ENCODE peak calls at places on chromosomes 12 and 14, in six cellular contexts. T is stomach; C is naive thymus-derived CD8-positive, alpha-beta T cell; N is activated naive CD4-positive, alpha-beta T cell treated with anti-CD3 and anti-CD28 coated beads for 36 hours; Z is aorta; J is NCI-H1092. U is an unnamed sample.

GRCh38 chr12:39005671-39006070 is 100.3 kb upstream of the CPNE8 start:
- DNase-seq in J (no peak), N (no peak), C (no peak), T (no peak), Z (no peak), U (no peak)

GRCh38 chr14:56099081-56099797 is 19.0 kb upstream of the PELI2 start:
- DNase-seq in N (no peak), C (no peak), T (no peak), J (no peak), Z (no peak), U (no peak)

GRCh38 chr12:8661751-8662150 is 875 bp downstream of the MFAP5 start:
- DNase-seq in C (no peak), J (no peak), T (no peak), N (no peak), Z (no peak), U (no peak)

GRCh38 chr12:52557481-52557880 is 4.5 kb upstream of the KRT71 start:
- DNase-seq in C (no peak), J (no peak), N (no peak), T (no peak), Z (no peak), U (no peak)

GRCh38 chr14:70663707-70664179 is 22.0 kb downstream of the TTC9 start:
- DNase-seq in C (no peak), T (no peak), N (no peak), J (no peak), Z (peak), U (no peak)

GRCh38 chr12:46627686-46628085 is 198.1 kb downstream of the SLC38A4 start:
- DNase-seq in N (no peak), T (no peak), J (no peak), C (no peak), Z (no peak), U (no peak)

GRCh38 chr12:10293151-10293550 is 14.5 kb upstream of the KLRD1 start:
- DNase-seq in T (no peak), J (no peak), N (peak), C (no peak), Z (no peak), U (no peak)

GRCh38 chr12:31970199-31970598 is 11.0 kb downstream of the RESF1 start:
- DNase-seq in N (no peak), T (no peak), Z (no peak), J (no peak), C (no peak), U (no peak)

GRCh38 chr12:69442894-69443293 is 27.3 kb upstream of the FRS2 start:
- DNase-seq in J (no peak), C (no peak), Z (no peak), T (no peak), N (no peak), U (no peak)

GRCh38 chr14:59037086-59037485 is 151.4 kb upstream of the DAAM1 start:
- DNase-seq in Z (no peak), J (no peak), C (no peak), T (no peak), N (no peak), U (no peak)

GRCh38 chr12:122834921-122835692 is at the start of gene HIP1R:
- DNase-seq in J (no peak), T (peak), C (peak), N (peak), Z (no peak), U (peak)

GRCh38 chr12:6570264-6570887 is 2.3 kb upstream of the NOP2 start:
- DNase-seq in T (peak), N (peak), C (no peak), J (no peak), Z (no peak), U (no peak)

GRCh38 chr14:69900603-69901002 is 21.4 kb downstream of the SMOC1 start:
- DNase-seq in Z (no peak), N (no peak), C (no peak), J (no peak), T (no peak), U (no peak)

GRCh38 chr14:34843011-34843554 is 32.1 kb downstream of the BAZ1A start:
- DNase-seq in J (no peak), Z (no peak), C (no peak), N (peak), T (no peak), U (no peak)

GRCh38 chr14:62694075-62694474 is 351.2 kb downstream of the KCNH5 start:
- DNase-seq in T (no peak), J (no peak), Z (no peak), N (no peak), C (no peak), U (no peak)

GRCh38 chr14:50772361-50772760 is 58.6 kb downstream of the NIN start:
- DNase-seq in J (no peak), Z (no peak), N (no peak), C (no peak), T (no peak), U (no peak)

GRCh38 chr12:121741743-121742142 is 29.2 kb downstream of the TMEM120B start:
- DNase-seq in T (no peak), Z (no peak), C (no peak), J (no peak), N (no peak), U (no peak)

GRCh38 chr12:68189766-68190700 is 30.5 kb upstream of the IFNG start:
- DNase-seq in Z (no peak), T (no peak), C (no peak), J (no peak), N (peak), U (no peak)

GRCh38 chr12:9961901-9962300 is 9.3 kb upstream of the CLEC12A start:
- DNase-seq in C (no peak), T (no peak), Z (no peak), J (no peak), N (no peak), U (no peak)

GRCh38 chr14:104892517-104893434 is 27.7 kb downstream of the CEP170B start:
- DNase-seq in N (no peak), J (no peak), C (no peak), Z (peak), T (peak), U (no peak)

GRCh38 chr12:119069029-119069731 is 87.8 kb downstream of the SRRM4 start:
- DNase-seq in Z (no peak), C (no peak), J (peak), N (no peak), T (peak), U (no peak)

GRCh38 chr12:6074979-6075585 is 49.4 kb downstream of the VWF start:
- DNase-seq in C (peak), Z (peak), N (peak), T (peak), J (no peak), U (no peak)

GRCh38 chr12:10101648-10102220 is 2.9 kb upstream of the CLEC1A start:
- DNase-seq in Z (no peak), J (no peak), C (no peak), T (no peak), N (no peak), U (no peak)

GRCh38 chr12:26121841-26122680 is 2.8 kb downstream of the BHLHE41 start:
- DNase-seq in J (no peak), T (no peak), Z (peak), N (peak), C (no peak), U (no peak)

GRCh38 chr12:20370001-20370381 is 1.7 kb downstream of the PDE3A start:
- DNase-seq in N (no peak), C (no peak), Z (peak), J (no peak), T (no peak), U (no peak)

GRCh38 chr12:116736962-116737773 is 701 bp downstream of the SPRING1 start:
- DNase-seq in C (no peak), J (no peak), N (no peak), T (peak), Z (no peak), U (no peak)

GRCh38 chr14:105028251-105028927 is 7.5 kb upstream of the CDCA4 start:
- DNase-seq in N (no peak), T (no peak), J (no peak), Z (no peak), C (no peak), U (no peak)

GRCh38 chr12:19946549-19946948 is 421.8 kb upstream of the PDE3A start:
- DNase-seq in C (no peak), J (no peak), Z (no peak), T (no peak), N (no peak), U (no peak)

GRCh38 chr12:50101663-50102062 is 2.1 kb upstream of the GPD1 start:
- DNase-seq in Z (no peak), T (no peak), C (no peak), N (no peak), J (no peak), U (no peak)

GRCh38 chr12:57631566-57632368 is 1.2 kb downstream of the B4GALNT1 start:
- DNase-seq in J (no peak), Z (no peak), T (no peak), C (no peak), N (no peak), U (no peak)

GRCh38 chr12:60335765-60336164 is 739.9 kb downstream of the SLC16A7 start:
- DNase-seq in N (no peak), T (no peak), C (no peak), Z (no peak), J (no peak), U (no peak)

U was measured in effector CD8-positive, alpha-beta T cell.